ENCODE peak calls at places on chromosomes 3 and 15, in four cellular contexts. D is uterus, K is HCT116, R is gastrocnemius medialis. A is an unnamed sample.
A peak's percentile ranks its signal among the peaks of the same experiment; 100 is the strongest.

GRCh38 chr3:191254098-191254873 is 55.2 kb downstream of the OSTN start:
- DNase-seq in K (no peak), D (no peak), R (no peak), A (no peak)

GRCh38 chr15:25933456-25934158 is 70.5 kb upstream of the ATP10A start:
- DNase-seq in K (no peak), D (peak; percentile 56), R (peak; percentile 45), A (peak; percentile 71)

GRCh38 chr3:11282250-11283125 is 10.3 kb downstream of the ATG7 start:
- DNase-seq in R (peak; percentile 78), K (no peak), D (peak; percentile 80), A (no peak)

GRCh38 chr15:70512772-70513362 is 250.5 kb downstream of the UACA start:
- DNase-seq in K (peak; percentile 71), D (no peak), R (no peak), A (no peak)

GRCh38 chr15:70182858-70183695 is 85.4 kb upstream of the TLE3 start:
- DNase-seq in R (no peak), K (no peak), D (no peak), A (no peak)

GRCh38 chr3:139772539-139773500 is 95.0 kb upstream of the NMNAT3 start:
- DNase-seq in R (no peak), D (no peak), K (no peak), A (no peak)

GRCh38 chr15:90873998-90874605 is 5.7 kb downstream of the FURIN start:
- DNase-seq in K (no peak), D (no peak), R (no peak), A (no peak)

GRCh38 chr3:58529516-58530353 is 7.3 kb downstream of the ACOX2 start:
- DNase-seq in R (no peak), D (no peak), K (peak; percentile 27), A (no peak)

GRCh38 chr3:69716119-69716518 is 23.1 kb upstream of the MITF start:
- DNase-seq in K (no peak), R (no peak), D (no peak), A (no peak)

GRCh38 chr15:21269121-21269520 is 171.2 kb downstream of the POTEB3 start:
- DNase-seq in K (no peak), D (no peak), R (no peak), A (no peak)

GRCh38 chr3:196788509-196788908 is 48.9 kb downstream of the PAK2 start:
- DNase-seq in D (no peak), K (no peak), R (no peak), A (no peak)

GRCh38 chr15:64211696-64212095 is 48.9 kb upstream of the PPIB start:
- DNase-seq in D (no peak), K (no peak), R (no peak), A (no peak)

GRCh38 chr15:71962537-71962936 is 152.2 kb downstream of the NR2E3 start:
- DNase-seq in K (no peak), R (no peak), D (no peak), A (no peak)

GRCh38 chr3:159978353-159978752 is 10.3 kb upstream of the IL12A start:
- DNase-seq in D (no peak), R (no peak), K (no peak), A (no peak)

GRCh38 chr3:125194849-125195601 is 17.5 kb downstream of the SLC12A8 start:
- DNase-seq in K (no peak), D (no peak), R (no peak), A (no peak)

GRCh38 chr3:176919836-176920760 is 277.2 kb downstream of the TBL1XR1 start:
- DNase-seq in R (no peak), D (no peak), K (no peak), A (no peak)

GRCh38 chr15:26869628-26870027 is 2.8 kb downstream of the GABRA5 start:
- DNase-seq in K (no peak), R (no peak), D (no peak), A (no peak)

GRCh38 chr15:76863693-76864092 is 41.4 kb downstream of the SCAPER start:
- DNase-seq in D (no peak), R (no peak), K (no peak), A (no peak)

GRCh38 chr15:64134322-64134829 is 17.2 kb upstream of the SNX22 start:
- DNase-seq in D (no peak), R (no peak), K (no peak), A (no peak)

GRCh38 chr15:52010633-52011595 is 8.1 kb upstream of the MAPK6 start:
- DNase-seq in K (peak; percentile 48), D (peak; percentile 25), R (peak; percentile 62), A (no peak)

DNA sequence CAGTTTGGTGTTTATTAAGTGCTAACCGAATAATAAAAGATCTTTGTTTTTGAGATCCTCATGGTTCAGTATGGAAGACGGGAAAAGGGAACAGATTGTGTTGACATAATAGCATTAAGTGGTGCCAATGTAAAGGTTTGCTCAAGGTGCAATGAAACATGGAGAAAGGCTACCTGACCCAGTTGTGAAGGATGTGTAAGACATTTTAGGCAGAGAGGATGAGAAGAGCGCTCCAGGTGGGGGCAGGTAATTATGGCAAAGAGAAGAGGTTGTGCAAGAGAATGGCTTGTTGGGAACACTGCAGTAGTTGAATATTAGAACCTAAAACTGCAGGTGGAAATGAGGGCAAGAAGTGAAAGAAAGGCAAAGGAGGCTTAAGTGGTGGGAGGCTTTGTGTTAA is 140.8 kb downstream of the DIPK2A start:
- DNase-seq in D (no peak), K (no peak), R (no peak), A (no peak)
- TF ChIP-seq CTCF in D (no peak), K (no peak), R (no peak), A (no peak)

GRCh38 chr3:111739241-111739952 is 119.7 kb upstream of the PHLDB2 start:
- DNase-seq in R (no peak), K (peak; percentile 86), D (no peak), A (no peak)
- TF ChIP-seq POLR2A in R (no peak), K (no peak), D (no peak), A (no peak)

DNA sequence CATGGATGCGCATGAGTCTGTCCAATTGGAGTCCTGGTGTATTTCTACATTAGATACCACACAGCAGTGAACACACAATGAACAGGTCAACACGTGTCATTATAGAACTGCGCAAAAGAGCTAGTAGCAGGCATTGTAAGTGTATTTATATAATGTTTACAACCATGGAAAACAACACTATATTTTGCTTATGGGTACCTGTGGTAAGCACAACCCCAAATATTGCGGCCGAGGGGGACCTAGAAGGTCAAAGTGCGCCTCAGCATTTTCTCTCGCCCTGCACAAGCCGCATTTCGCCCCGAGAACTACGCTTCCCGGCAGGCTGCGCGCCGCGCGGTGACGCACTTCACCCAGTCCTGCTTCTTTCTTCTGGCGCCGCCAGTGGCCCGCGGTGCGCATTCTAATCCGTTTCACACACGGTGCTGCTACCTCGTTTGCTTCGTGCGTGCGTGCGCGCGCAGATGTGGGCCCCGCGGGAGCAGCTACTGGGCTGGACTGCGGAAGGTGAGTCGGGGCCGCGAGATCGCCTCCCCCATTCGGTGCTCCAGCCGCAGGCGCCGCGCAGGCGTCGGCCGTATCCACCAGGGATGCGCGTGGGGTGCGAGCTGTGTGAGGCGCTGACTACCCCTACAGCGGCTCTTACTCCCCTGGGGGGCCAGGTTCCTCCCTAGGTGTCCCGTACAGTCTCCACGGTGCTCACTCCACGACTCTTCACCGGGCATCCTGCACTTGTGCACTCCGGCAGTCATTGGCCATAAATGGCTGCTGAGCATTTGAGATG is at the start of gene ZNF589:
- DNase-seq in K (peak; percentile 89), R (peak; percentile 90), D (peak; percentile 90), A (peak; percentile 95)
- TF ChIP-seq CTCF in K (no peak), R (peak; percentile 26), D (peak; percentile 28), A (no peak)

GRCh38 chr15:85312925-85313324 is 67.5 kb upstream of the AKAP13 start:
- DNase-seq in K (no peak), D (no peak), R (no peak), A (no peak)
- TF ChIP-seq POLR2A in K (no peak), D (no peak), R (no peak), A (no peak)

GRCh38 chr3:179837374-179837773 is 184.5 kb downstream of the USP13 start:
- DNase-seq in K (no peak), D (no peak), R (no peak), A (no peak)
- TF ChIP-seq CTCF in K (no peak), D (no peak), R (no peak), A (no peak)

GRCh38 chr3:143677420-143677819 is 170.8 kb downstream of the SLC9A9 start:
- DNase-seq in K (no peak), D (no peak), R (no peak), A (no peak)
- TF ChIP-seq POLR2A in K (no peak), D (no peak), R (no peak), A (no peak)

GRCh38 chr3:39401983-39402382 is 4.5 kb upstream of the RPSA start:
- DNase-seq in D (no peak), R (no peak), K (no peak), A (no peak)

GRCh38 chr3:39396690-39397089 is 9.8 kb upstream of the RPSA start:
- DNase-seq in K (no peak), R (no peak), D (no peak), A (no peak)

DNA sequence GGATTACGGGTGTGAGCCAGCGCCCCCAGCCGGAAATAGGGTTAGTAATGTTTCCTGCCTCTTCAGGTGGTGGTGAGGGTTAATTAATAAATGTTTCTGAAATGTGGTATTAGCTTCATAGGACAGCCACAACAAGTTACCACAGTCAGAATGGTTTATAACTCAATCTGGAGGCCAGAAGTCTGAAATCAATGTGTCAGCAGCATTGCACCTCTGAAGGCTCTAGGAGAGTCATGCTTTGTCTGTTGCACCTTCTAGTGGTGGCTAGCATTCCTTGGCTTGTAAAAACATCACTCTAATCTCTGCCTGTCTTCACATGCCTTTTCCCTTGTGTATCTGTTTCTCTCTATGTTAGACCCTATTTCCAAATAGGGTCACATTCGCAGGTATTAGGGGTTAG is 7.8 kb upstream of the RPSA start:
- DNase-seq in K (no peak), D (no peak), R (no peak), A (no peak)
- TF ChIP-seq CTCF in K (no peak), D (no peak), R (no peak), A (no peak)

DNA sequence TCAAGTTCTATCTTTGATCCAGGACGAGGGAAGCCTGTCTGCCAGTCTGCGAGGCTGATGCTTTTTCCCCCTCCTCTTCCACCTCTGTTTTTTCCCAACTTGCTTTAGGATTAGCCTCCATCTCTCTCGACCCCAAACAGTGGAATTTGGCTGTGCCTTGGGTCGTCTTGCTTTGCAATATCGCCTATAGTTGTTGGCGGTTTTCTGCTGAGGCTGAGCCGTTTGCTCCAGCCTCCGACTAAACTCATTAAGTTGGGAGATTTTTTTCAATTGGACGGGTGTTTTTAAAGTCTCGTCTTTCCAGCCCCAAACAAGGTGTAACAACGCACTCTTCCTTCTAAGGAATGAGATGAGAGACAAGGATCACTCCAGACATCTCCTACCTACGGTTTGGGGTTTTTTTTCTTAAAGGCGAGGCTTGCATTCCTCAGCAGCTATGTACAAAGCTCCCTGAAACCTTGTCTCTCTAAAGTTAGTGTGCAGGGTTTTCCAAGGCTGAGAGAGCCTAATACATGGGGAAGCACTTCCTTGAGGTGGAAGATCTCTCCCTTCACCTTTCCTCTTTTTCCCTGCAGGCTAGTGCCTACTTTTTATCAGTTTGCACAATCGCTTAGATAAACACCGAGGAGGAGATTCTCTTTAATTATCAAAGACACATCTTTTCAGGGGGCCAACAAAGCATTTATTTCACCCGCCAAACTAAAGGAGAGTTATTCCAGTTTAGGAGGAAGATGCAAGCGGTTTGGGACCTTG is 4.7 kb upstream of the NR2F2 start:
- DNase-seq in D (no peak), K (no peak), R (no peak), A (no peak)
- TF ChIP-seq POLR2A in D (no peak), K (no peak), R (no peak), A (no peak)